ENCODE peak calls at places on chromosomes 12 and 14, in nine cellular contexts. B is esophagus squamous epithelium, C is astrocyte of the cerebellum, E is foreskin fibroblast, U is GM13977, Q is BJ, M is cardiac fibroblast, Z is WTC11, X is glutamatergic neuron. F is an unnamed sample.

GRCh38 chr12:2892246-2892645 is 1.6 kb downstream of the TULP3 start:
- DNase-seq in B (no peak), C (no peak), E (peak), U (no peak), Q (no peak), M (no peak), Z (no peak), X (no peak), F (no peak)

GRCh38 chr14:59803052-59803451 is 67.5 kb downstream of the RTN1 start:
- DNase-seq in B (no peak), C (no peak), E (no peak), U (no peak), Q (no peak), M (no peak), Z (no peak), X (no peak), F (no peak)

GRCh38 chr12:3084742-3085141 is 7.6 kb downstream of the TSPAN9 start:
- DNase-seq in B (no peak), C (no peak), E (no peak), U (no peak), Q (no peak), M (no peak), Z (peak), X (peak), F (no peak)

GRCh38 chr12:113230315-113231274 is 9.3 kb downstream of the TPCN1 start:
- DNase-seq in B (no peak), C (no peak), E (no peak), U (no peak), Q (no peak), M (no peak), Z (no peak), X (no peak), F (no peak)

GRCh38 chr12:118120579-118121363 is 15.2 kb upstream of the PEBP1 start:
- DNase-seq in B (peak), C (peak), E (peak), U (peak), Q (no peak), M (peak), Z (peak), X (peak), F (no peak)

GRCh38 chr14:92676031-92676430 is 72.4 kb downstream of the LGMN start:
- DNase-seq in B (no peak), C (no peak), E (no peak), U (no peak), Q (no peak), M (no peak), Z (no peak), X (no peak), F (no peak)

GRCh38 chr12:21676781-21677180 is 19.1 kb upstream of the LDHB start:
- DNase-seq in B (no peak), C (no peak), E (no peak), U (no peak), Q (no peak), M (no peak), Z (no peak), X (no peak), F (no peak)

GRCh38 chr12:39627914-39628313 is 8.3 kb upstream of the ABCD2 start:
- DNase-seq in B (no peak), C (no peak), E (no peak), U (no peak), Q (no peak), M (no peak), Z (no peak), X (no peak), F (no peak)

GRCh38 chr12:128792398-128792797 is 31.4 kb downstream of the SLC15A4 start:
- DNase-seq in B (no peak), C (no peak), E (no peak), U (no peak), Q (no peak), M (no peak), Z (no peak), X (no peak), F (no peak)

GRCh38 chr12:121334513-121335343 is 17.5 kb downstream of the ANAPC5 start:
- DNase-seq in B (no peak), C (peak), E (peak), U (peak), Q (peak), M (peak), Z (no peak), X (no peak), F (no peak)

GRCh38 chr14:104864267-104865068 is 600 bp upstream of the CEP170B start:
- DNase-seq in B (no peak), C (no peak), E (no peak), U (no peak), Q (no peak), M (no peak), Z (peak), X (peak), F (peak)

GRCh38 chr14:67650161-67650560 is 24.3 kb downstream of the VTI1B start:
- DNase-seq in B (no peak), C (no peak), E (no peak), U (no peak), Q (no peak), M (no peak), Z (no peak), X (no peak), F (no peak)

GRCh38 chr12:91432079-91432478 is 249.5 kb upstream of the DCN start:
- DNase-seq in B (no peak), C (peak), E (peak), U (no peak), Q (no peak), M (peak), Z (no peak), X (no peak), F (no peak)

GRCh38 chr12:3117144-3117581 is 40.0 kb downstream of the TSPAN9 start:
- DNase-seq in B (no peak), C (peak), E (peak), U (no peak), Q (peak), M (peak), Z (no peak), X (no peak), F (no peak)

GRCh38 chr14:71060795-71061455 is 153.7 kb downstream of the PCNX1 start:
- DNase-seq in B (no peak), C (no peak), E (no peak), U (no peak), Q (no peak), M (peak), Z (no peak), X (no peak), F (no peak)

GRCh38 chr14:85596562-85596961 is 66.6 kb downstream of the FLRT2 start:
- DNase-seq in B (no peak), C (no peak), E (no peak), U (no peak), Q (no peak), M (no peak), Z (no peak), X (no peak), F (no peak)

GRCh38 chr14:75980856-75981255 is 939 bp downstream of the TGFB3 start:
- DNase-seq in B (no peak), C (no peak), E (no peak), U (no peak), Q (no peak), M (no peak), Z (no peak), X (no peak), F (no peak)

GRCh38 chr12:49231881-49232650 is 32.8 kb upstream of the TUBA1C start:
- DNase-seq in B (no peak), C (no peak), E (no peak), U (no peak), Q (no peak), M (no peak), Z (no peak), X (peak), F (no peak)

GRCh38 chr14:100146548-100147091 is 12.8 kb downstream of the DEGS2 start:
- DNase-seq in B (no peak), C (no peak), E (no peak), U (no peak), Q (no peak), M (no peak), Z (no peak), X (no peak), F (no peak)
- TF ChIP-seq CTCF in B (no peak), C (no peak), E (no peak), U (peak), Q (peak), M (no peak), Z (no peak), X (no peak), F (no peak)

GRCh38 chr12:57637364-57637763 is 4.4 kb upstream of the B4GALNT1 start:
- DNase-seq in B (no peak), C (no peak), E (no peak), U (no peak), Q (no peak), M (no peak), Z (no peak), X (no peak), F (no peak)
- TF ChIP-seq CTCF in B (no peak), C (no peak), E (no peak), U (no peak), Q (no peak), M (peak), Z (no peak), X (no peak), F (peak)

DNA sequence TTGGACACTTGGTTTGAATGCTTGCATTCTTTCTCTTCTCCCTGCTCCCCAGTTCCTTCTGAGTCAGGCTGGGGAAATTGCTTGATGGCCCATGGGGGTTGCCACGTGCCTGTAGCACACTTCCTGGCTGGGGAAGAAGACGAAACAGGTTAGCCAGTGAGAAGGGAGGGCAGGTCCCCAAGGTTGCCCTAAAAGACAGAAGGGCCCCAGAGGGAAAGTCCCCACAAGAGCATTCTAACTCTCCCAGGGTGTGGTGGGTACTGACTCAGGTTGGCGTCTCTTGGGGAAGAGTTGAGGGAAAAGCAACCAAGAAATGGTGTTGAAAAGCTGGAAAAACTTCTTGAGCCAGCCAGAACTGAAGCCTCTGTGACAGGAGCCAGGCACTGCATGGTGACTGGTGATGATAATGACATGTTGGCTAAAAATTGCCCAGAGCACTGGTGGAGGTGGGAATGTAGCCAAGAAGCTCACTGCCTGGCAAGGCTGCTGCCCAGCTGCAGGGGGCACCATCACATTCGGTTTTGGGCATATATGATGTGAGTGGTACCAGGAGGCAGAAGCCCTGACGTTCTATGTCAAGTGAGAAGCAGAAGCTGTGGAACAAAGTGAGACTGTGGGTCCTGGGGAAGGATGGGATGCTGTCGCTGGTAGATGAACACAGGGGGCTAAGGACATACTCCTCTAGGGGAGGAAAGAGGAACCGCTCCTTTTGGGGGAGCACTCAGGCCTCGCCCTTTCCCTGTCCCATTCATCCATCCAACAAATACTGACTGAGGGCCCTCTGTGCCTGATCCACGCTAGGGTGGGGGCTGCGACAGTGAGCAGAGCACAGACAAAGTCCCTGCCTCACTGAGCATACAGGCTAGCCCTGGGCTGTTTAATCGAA is 8.1 kb upstream of the RABGGTA start:
- DNase-seq in B (no peak), C (no peak), E (no peak), U (no peak), Q (no peak), M (peak), Z (no peak), X (no peak), F (no peak)
- TF ChIP-seq CTCF in B (peak), C (no peak), E (no peak), U (peak), Q (no peak), M (peak), Z (no peak), X (no peak), F (no peak)

GRCh38 chr12:131421506-131422184 is 289.2 kb upstream of the SFSWAP start:
- DNase-seq in B (no peak), C (no peak), E (no peak), U (no peak), Q (no peak), M (no peak), Z (no peak), X (no peak), F (no peak)
- TF ChIP-seq CTCF in B (no peak), C (no peak), E (no peak), U (no peak), Q (no peak), M (no peak), Z (no peak), X (no peak), F (no peak)

GRCh38 chr12:29306682-29307081 is 74.3 kb downstream of the ERGIC2 start:
- DNase-seq in B (no peak), C (no peak), E (no peak), U (no peak), Q (no peak), M (no peak), Z (no peak), X (no peak), F (no peak)

GRCh38 chr12:29314421-29314820 is 66.6 kb downstream of the ERGIC2 start:
- DNase-seq in B (no peak), C (no peak), E (no peak), U (no peak), Q (no peak), M (no peak), Z (no peak), X (no peak), F (no peak)

GRCh38 chr12:29306267-29306666 is 74.7 kb downstream of the ERGIC2 start:
- DNase-seq in B (no peak), C (no peak), E (no peak), U (no peak), Q (no peak), M (no peak), Z (no peak), X (no peak), F (no peak)

GRCh38 chr12:29310899-29311298 is 70.1 kb downstream of the ERGIC2 start:
- DNase-seq in B (no peak), C (no peak), E (no peak), U (no peak), Q (no peak), M (no peak), Z (no peak), X (no peak), F (no peak)

GRCh38 chr12:29309320-29309902 is 71.6 kb downstream of the ERGIC2 start:
- DNase-seq in B (no peak), C (no peak), E (peak), U (no peak), Q (no peak), M (peak), Z (no peak), X (no peak), F (no peak)
- TF ChIP-seq CTCF in B (no peak), C (peak), E (peak), U (peak), Q (peak), M (peak), Z (no peak), X (no peak), F (peak)

DNA sequence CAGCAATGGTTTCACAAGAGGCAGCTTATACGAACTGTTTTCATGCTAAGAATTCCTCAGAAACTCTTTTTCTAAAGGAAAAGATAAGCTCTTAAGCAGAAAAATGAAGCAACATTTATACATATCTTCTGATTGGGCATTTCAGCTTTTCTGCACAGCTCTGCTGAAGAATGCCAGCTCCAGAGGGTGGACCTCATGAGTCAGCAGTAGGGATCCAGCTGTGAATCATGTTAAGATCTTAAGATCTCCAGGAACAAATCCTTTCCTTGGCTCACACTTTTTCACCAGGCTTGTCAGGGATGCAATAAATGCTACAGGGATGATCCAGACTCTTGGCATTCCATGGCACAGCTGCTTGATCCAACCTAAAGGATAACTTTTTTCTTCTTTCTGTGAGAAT is 477.1 kb upstream of the CCDC196 start:
- DNase-seq in B (no peak), C (peak), E (peak), U (no peak), Q (no peak), M (peak), Z (no peak), X (no peak), F (no peak)
- TF ChIP-seq CTCF in B (no peak), C (no peak), E (no peak), U (no peak), Q (no peak), M (no peak), Z (no peak), X (no peak), F (no peak)

GRCh38 chr14:64465856-64466554 is 706 bp downstream of the AKAP5 start:
- DNase-seq in B (no peak), C (peak), E (peak), U (no peak), Q (no peak), M (peak), Z (peak), X (no peak), F (no peak)
- TF ChIP-seq CTCF in B (peak), C (peak), E (peak), U (no peak), Q (peak), M (peak), Z (no peak), X (no peak), F (peak)

GRCh38 chr12:23376238-23376637 is 573.2 kb downstream of the SOX5 start:
- DNase-seq in B (no peak), C (no peak), E (no peak), U (no peak), Q (no peak), M (peak), Z (no peak), X (no peak), F (no peak)
- TF ChIP-seq CTCF in B (no peak), C (no peak), E (no peak), U (no peak), Q (no peak), M (peak), Z (no peak), X (no peak), F (no peak)

DNA sequence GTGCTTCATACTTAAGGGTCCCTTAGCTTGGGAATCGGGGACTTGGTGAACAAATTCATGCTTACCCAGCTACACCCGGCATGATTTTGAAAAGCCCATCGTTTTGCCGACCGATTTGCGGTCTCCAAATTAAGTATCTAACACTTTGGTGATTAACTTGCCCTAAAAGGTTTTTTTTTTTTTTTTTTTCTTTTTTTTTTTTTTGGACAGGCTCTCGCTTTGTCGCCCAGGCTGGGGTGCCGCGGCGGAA is 843 bp upstream of the HSP90AA1 start:
- DNase-seq in B (no peak), C (no peak), E (no peak), U (no peak), Q (no peak), M (no peak), Z (no peak), X (no peak), F (no peak)
- TF ChIP-seq CTCF in B (no peak), C (no peak), E (no peak), U (no peak), Q (no peak), M (no peak), Z (no peak), X (no peak), F (no peak)

DNA sequence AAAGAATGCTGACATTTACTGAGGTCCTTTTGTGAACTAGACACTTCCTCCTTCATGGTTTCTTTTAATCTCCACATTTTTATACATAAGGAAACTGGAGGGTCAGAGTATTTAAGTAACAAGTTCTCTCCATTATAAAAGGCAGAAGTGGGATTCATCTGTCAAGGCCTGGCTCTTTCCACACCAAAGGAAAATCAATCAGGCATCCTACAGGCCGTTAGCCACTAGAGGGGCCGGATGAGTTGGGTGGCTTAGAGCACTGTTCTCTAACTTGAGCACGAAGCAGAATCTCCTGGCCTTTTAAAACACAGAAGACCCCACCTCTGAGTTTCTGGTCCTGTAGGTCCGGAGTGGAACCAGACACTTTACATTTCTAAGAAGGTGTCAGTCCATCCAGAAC is 36.8 kb upstream of the NINJ2 start:
- DNase-seq in B (no peak), C (no peak), E (no peak), U (no peak), Q (no peak), M (no peak), Z (no peak), X (no peak), F (no peak)
- TF ChIP-seq CTCF in B (no peak), C (no peak), E (no peak), U (no peak), Q (no peak), M (no peak), Z (no peak), X (no peak), F (no peak)

F was measured in type B pancreatic cell.